ENCODE peak calls at places on chromosome 13, in ten cellular contexts. A is neural crest cell; P is neural progenitor cell; U is stimulated activated CD8-positive, alpha-beta memory T cell treated with anti-CD3 and anti-CD28 coated beads, Interleukin-7, amount 100 ng/mL, for 4 hours; F is stimulated activated naive CD4-positive, alpha-beta T cell treated with Interleukin-2 at 50 U/mL for 16 hours; K is HTR-8/SVneo; L is adipocyte; R is NB4; T is RWPE1; H is HAP-1. W is an unnamed sample.

GRCh38 chr13:38381840-38382239 is 32.2 kb downstream of the UFM1 start:
- DNase-seq in A (no peak), P (no peak), U (no peak), F (no peak), K (no peak), L (peak), R (no peak), T (no peak), H (no peak), W (no peak)

GRCh38 chr13:29279859-29280258 is 315.6 kb downstream of the SLC7A1 start:
- DNase-seq in A (no peak), P (no peak), U (no peak), F (no peak), K (no peak), L (no peak), R (no peak), T (no peak), H (no peak), W (no peak)

GRCh38 chr13:97307882-97308624 is 85.9 kb downstream of the MBNL2 start:
- DNase-seq in A (no peak), P (peak), U (no peak), F (no peak), K (peak), L (peak), R (no peak), T (peak), H (peak), W (no peak)

GRCh38 chr13:98254541-98254940 is 77.5 kb upstream of the RNF113B start:
- DNase-seq in A (no peak), P (no peak), U (no peak), F (no peak), K (no peak), L (peak), R (no peak), T (no peak), H (no peak), W (no peak)

GRCh38 chr13:28548872-28549271 is 53.9 kb upstream of the FLT1 start:
- DNase-seq in A (no peak), P (peak), U (no peak), F (no peak), K (no peak), L (no peak), R (no peak), T (no peak), H (no peak), W (no peak)

GRCh38 chr13:88005188-88005587 is 334.0 kb downstream of the SLITRK5 start:
- DNase-seq in A (no peak), P (no peak), U (no peak), F (no peak), K (no peak), L (no peak), R (no peak), T (no peak), H (no peak), W (no peak)

GRCh38 chr13:110425444-110425780 is 118.3 kb downstream of the COL4A2 start:
- DNase-seq in A (no peak), P (no peak), U (no peak), F (no peak), K (no peak), L (peak), R (no peak), T (no peak), H (no peak), W (no peak)

GRCh38 chr13:82636119-82636518 is 1246.2 kb downstream of the SLITRK1 start:
- DNase-seq in A (no peak), P (no peak), U (no peak), F (no peak), K (no peak), L (peak), R (peak), T (peak), H (no peak), W (no peak)

GRCh38 chr13:113585828-113586355 is 1.3 kb downstream of the TFDP1 start:
- DNase-seq in A (no peak), P (no peak), U (no peak), F (no peak), K (no peak), L (no peak), R (no peak), T (no peak), H (no peak), W (no peak)

GRCh38 chr13:23069571-23069970 is 111.2 kb upstream of the SGCG start:
- DNase-seq in A (no peak), P (no peak), U (no peak), F (no peak), K (no peak), L (peak), R (no peak), T (peak), H (no peak), W (no peak)

W was measured in thyroid gland.